ENCODE peak calls at places on chromosomes 13 and 19, in four cellular contexts. E, Z, Q and H are unnamed samples.

GRCh38 chr19:19568802-19569756 is 31.0 kb downstream of the CILP2 start:
- DNase-seq in Q (no peak), E (no peak), Z (no peak), H (no peak)

GRCh38 chr13:34161829-34162544 is 344.0 kb downstream of the RFC3 start:
- DNase-seq in Z (peak), Q (no peak), E (no peak), H (no peak)

GRCh38 chr19:1009976-1010538 is 9.8 kb downstream of the GRIN3B start:
- DNase-seq in E (no peak), Q (no peak), Z (no peak), H (no peak)

GRCh38 chr19:32358311-32358710 is 12.9 kb downstream of the ZNF507 start:
- DNase-seq in Z (no peak), E (no peak), Q (no peak), H (no peak)

GRCh38 chr13:85562282-85562681 is 236.9 kb downstream of the SLITRK6 start:
- DNase-seq in Q (no peak), E (no peak), Z (no peak), H (no peak)

GRCh38 chr13:53782400-53783030 is 753.9 kb downstream of the OLFM4 start:
- DNase-seq in Q (peak), Z (peak), E (peak), H (no peak)

GRCh38 chr19:17966115-17966455 is 822 bp upstream of the KCNN1 start:
- DNase-seq in Z (no peak), E (no peak), Q (no peak), H (peak)

GRCh38 chr19:11234486-11235075 is 4.8 kb upstream of the ANGPTL8 start:
- DNase-seq in Q (no peak), E (no peak), Z (peak), H (no peak)

GRCh38 chr13:102836471-102836870 is 9.4 kb upstream of the ERCC5 start:
- DNase-seq in Z (no peak), Q (no peak), E (no peak), H (no peak)

GRCh38 chr19:2171349-2172145 is 7.8 kb downstream of the DOT1L start:
- DNase-seq in Q (peak), Z (peak), E (peak), H (peak)
- TF ChIP-seq SIN3A in Q (peak), Z (no peak), E (no peak), H (no peak)

GRCh38 chr19:31232871-31233270 is 116.4 kb downstream of the TSHZ3 start:
- DNase-seq in E (no peak), Q (no peak), Z (no peak), H (no peak)
- TF ChIP-seq HDAC6 in E (no peak), Q (no peak), Z (no peak), H (no peak)

GRCh38 chr13:112873851-112874750 is 94.9 kb upstream of the MCF2L start:
- DNase-seq in Q (no peak), E (peak), Z (peak), H (peak)
- TF ChIP-seq USF2 in Q (no peak), E (no peak), Z (no peak), H (no peak)

GRCh38 chr19:38900816-38901215 is 1.0 kb downstream of the NFKBIB start:
- DNase-seq in Z (no peak), E (no peak), Q (no peak), H (no peak)
- TF ChIP-seq SIN3A in Z (no peak), E (no peak), Q (no peak), H (no peak)

GRCh38 chr19:4911314-4911713 is 2.0 kb downstream of the UHRF1 start:
- DNase-seq in E (no peak), Z (no peak), Q (no peak), H (no peak)

GRCh38 chr19:4914736-4915501 is 5.6 kb downstream of the UHRF1 start:
- DNase-seq in Z (no peak), E (no peak), Q (no peak), H (peak)

GRCh38 chr19:4911786-4912672 is 2.7 kb downstream of the UHRF1 start:
- DNase-seq in Z (peak), Q (no peak), E (peak), H (peak)

GRCh38 chr19:4916292-4917082 is 7.2 kb downstream of the UHRF1 start:
- DNase-seq in Q (no peak), E (no peak), Z (no peak), H (peak)

DNA sequence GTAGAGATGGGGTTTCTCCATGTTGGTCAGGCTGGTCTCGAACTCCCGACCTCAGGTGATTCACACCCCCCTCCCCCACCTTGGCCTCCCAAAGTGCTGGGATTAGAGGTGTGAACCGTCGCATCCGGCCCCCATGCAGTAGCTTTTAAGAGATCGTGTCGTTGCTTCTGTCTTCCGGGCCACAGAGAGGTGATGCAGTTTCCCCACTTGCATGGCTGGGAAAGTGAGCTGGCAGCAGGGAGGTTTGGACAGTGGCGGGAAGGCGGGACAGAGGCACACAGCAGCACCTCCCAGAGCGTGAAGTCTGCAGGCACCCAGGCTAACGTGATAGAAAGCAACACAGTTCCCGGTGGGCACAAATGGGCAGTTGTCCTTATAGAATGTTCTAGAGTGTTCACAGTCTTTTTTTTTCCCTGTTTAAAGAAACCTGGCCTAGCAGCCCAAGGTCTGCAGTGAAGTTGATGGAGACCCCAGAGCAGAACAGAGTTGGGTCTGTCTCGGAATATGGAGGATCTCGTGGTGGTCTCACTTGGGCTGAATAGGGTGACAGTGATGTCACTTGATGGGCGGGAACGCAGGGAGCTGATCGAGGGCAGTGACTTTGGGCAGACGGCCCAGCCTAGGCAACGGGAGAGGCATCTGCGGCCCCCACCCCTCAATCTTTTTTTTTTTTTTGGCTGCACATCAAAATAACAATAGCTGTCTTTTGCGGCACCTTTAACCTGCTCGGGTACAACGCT is 4.9 kb downstream of the UHRF1 start:
- DNase-seq in Z (no peak), Q (no peak), E (no peak), H (no peak)
- TF ChIP-seq HDAC6 in Z (no peak), Q (no peak), E (no peak), H (no peak)